ENCODE peak calls at places on chromosomes 7 and 10, in six cellular contexts. T, I, R, H, D and S are unnamed samples.

GRCh38 chr10:78778446-78779338 is 290.1 kb upstream of the ZMIZ1 start:
- DNase-seq in T (no peak), I (no peak), R (no peak), H (peak; percentile 77), D (no peak), S (no peak)

GRCh38 chr10:106136175-106136574 is 1028.3 kb downstream of the SORCS1 start:
- DNase-seq in T (no peak), I (no peak), R (no peak), H (peak; percentile 36), D (no peak), S (no peak)

GRCh38 chr7:134685250-134685649 is 38.6 kb downstream of the BPGM start:
- DNase-seq in T (no peak), I (peak; percentile 57), R (no peak), H (peak; percentile 58), D (no peak), S (peak; percentile 28)

GRCh38 chr7:30920584-30921539 is 9.2 kb downstream of the AQP1 start:
- DNase-seq in T (peak; percentile 30), I (peak; percentile 81), R (no peak), H (peak; percentile 47), D (no peak), S (peak; percentile 75)

GRCh38 chr10:42690449-42691360 is 52.3 kb upstream of the ZNF33B start:
- DNase-seq in T (no peak), I (no peak), R (no peak), H (peak; percentile 34), D (no peak), S (no peak)

GRCh38 chr10:97139651-97140283 is 46.0 kb downstream of the SLIT1 start:
- DNase-seq in T (no peak), I (no peak), R (no peak), H (no peak), D (no peak), S (no peak)

GRCh38 chr7:36228039-36228438 is 75.0 kb downstream of the EEPD1 start:
- DNase-seq in T (no peak), I (no peak), R (no peak), H (no peak), D (no peak), S (no peak)

GRCh38 chr7:79132844-79133451 is 320.5 kb downstream of the MAGI2 start:
- DNase-seq in T (peak; percentile 7), I (no peak), R (no peak), H (peak; percentile 76), D (no peak), S (no peak)

GRCh38 chr7:146510088-146510680 is 393.6 kb downstream of the CNTNAP2 start:
- DNase-seq in T (no peak), I (no peak), R (peak; percentile 58), H (no peak), D (peak; percentile 22), S (no peak)

GRCh38 chr10:102605712-102606111 is 38.6 kb upstream of the TRIM8 start:
- DNase-seq in T (no peak), I (no peak), R (no peak), H (peak; percentile 31), D (no peak), S (peak; percentile 71)

GRCh38 chr10:66639351-66639750 is 286.5 kb upstream of the LRRTM3 start:
- DNase-seq in T (peak; percentile 31), I (no peak), R (no peak), H (peak; percentile 69), D (no peak), S (no peak)

GRCh38 chr10:106955133-106955532 is 209.4 kb downstream of the SORCS1 start:
- DNase-seq in T (no peak), I (no peak), R (no peak), H (no peak), D (no peak), S (no peak)

GRCh38 chr7:83040454-83040853 is 122.2 kb downstream of the PCLO start:
- DNase-seq in T (no peak), I (no peak), R (no peak), H (no peak), D (no peak), S (no peak)

GRCh38 chr7:114820993-114821945 is 100.6 kb upstream of the MDFIC start:
- DNase-seq in T (peak; percentile 76), I (no peak), R (no peak), H (no peak), D (no peak), S (peak; percentile 36)

GRCh38 chr10:44990302-44990655 is 10.4 kb upstream of the ZNF22 start:
- DNase-seq in T (no peak), I (no peak), R (peak; percentile 19), H (no peak), D (no peak), S (no peak)

GRCh38 chr7:140685407-140686087 is 11.0 kb upstream of the NDUFB2 start:
- DNase-seq in T (no peak), I (peak; percentile 56), R (no peak), H (no peak), D (no peak), S (no peak)

GRCh38 chr7:3673524-3673923 is 372.5 kb downstream of the SDK1 start:
- DNase-seq in T (peak; percentile 32), I (peak; percentile 25), R (peak; percentile 32), H (peak; percentile 42), D (peak; percentile 28), S (no peak)

GRCh38 chr7:6433814-6434630 is 13.7 kb downstream of the DAGLB start:
- DNase-seq in T (no peak), I (no peak), R (no peak), H (no peak), D (no peak), S (no peak)

GRCh38 chr10:34580643-34581042 is 234.5 kb downstream of the PARD3 start:
- DNase-seq in T (peak; percentile 43), I (peak; percentile 93), R (no peak), H (peak; percentile 100), D (no peak), S (peak; percentile 56)

GRCh38 chr10:109937460-109937859 is 14.1 kb upstream of the XPNPEP1 start:
- DNase-seq in T (no peak), I (no peak), R (no peak), H (no peak), D (no peak), S (no peak)

GRCh38 chr7:41459183-41459582 is 243.7 kb downstream of the INHBA start:
- DNase-seq in T (no peak), I (no peak), R (no peak), H (no peak), D (no peak), S (no peak)
- H2AFZ ChIP-seq in T (no peak overlapping the region), I (no peak overlapping the region), R (no peak overlapping the region), H (no peak overlapping the region), D (no peak overlapping the region), S (no peak overlapping the region)

GRCh38 chr7:46282155-46282554 is 361.1 kb upstream of the IGFBP3 start:
- DNase-seq in T (no peak), I (peak; percentile 55), R (no peak), H (no peak), D (no peak), S (no peak)
- H3K36me3 ChIP-seq in T (no peaks in the 10 kb centered on the region), I (no peaks in the 10 kb centered on the region), R (no peaks in the 10 kb centered on the region), H (no peaks in the 10 kb centered on the region), D (no peaks in the 10 kb centered on the region), S (no peaks in the 10 kb centered on the region)

DNA sequence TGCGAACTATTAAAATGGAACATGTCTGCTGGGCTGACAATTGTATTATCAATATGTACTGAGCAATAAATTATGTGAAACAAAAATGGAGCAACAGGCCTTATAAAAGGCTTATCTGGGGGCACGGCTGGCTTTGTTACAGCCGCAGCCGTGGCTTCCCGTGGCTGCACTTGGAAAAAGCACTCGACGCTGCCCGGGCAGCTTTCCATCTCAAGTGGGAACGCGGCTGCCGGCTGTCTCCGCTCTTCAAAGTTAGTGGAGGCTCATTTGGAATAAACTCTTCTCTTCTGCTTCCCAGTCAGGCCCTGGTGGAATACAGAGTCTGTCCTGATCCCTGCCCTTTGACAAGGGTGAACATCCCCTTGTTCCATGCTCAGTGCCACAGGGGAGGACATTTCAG is 554.4 kb downstream of the TYW1 start:
- DNase-seq in T (no peak), I (no peak), R (no peak), H (no peak), D (no peak), S (no peak)
- H2AFZ ChIP-seq in T (no peak overlapping the region), I (no peak overlapping the region), R (no peak overlapping the region), H (no peak overlapping the region), D (no peak overlapping the region), S (no peak overlapping the region)

DNA sequence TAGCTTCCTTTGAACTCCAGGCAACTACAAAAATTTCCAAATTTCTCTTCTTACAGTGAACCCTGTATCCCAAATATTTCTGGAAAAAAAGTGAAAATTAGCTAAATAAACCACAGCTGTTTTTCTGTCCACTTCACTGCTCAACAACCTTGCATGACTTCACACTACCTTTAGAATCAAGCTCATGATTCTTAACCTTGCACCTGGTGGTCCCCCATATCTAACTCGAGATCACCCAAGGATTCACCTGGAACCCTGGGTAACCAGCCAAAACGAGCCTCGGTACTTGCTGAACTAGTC is 47.5 kb downstream of the PDLIM1 start:
- DNase-seq in T (no peak), I (no peak), R (no peak), H (no peak), D (no peak), S (no peak)
- H3K36me3 ChIP-seq in T (peaks cover 16% of the 10 kb centered on the region), I (peaks cover 31% of the 10 kb centered on the region), R (no peaks in the 10 kb centered on the region), H (peaks cover 30% of the 10 kb centered on the region), D (no peaks in the 10 kb centered on the region), S (no peaks in the 10 kb centered on the region)

DNA sequence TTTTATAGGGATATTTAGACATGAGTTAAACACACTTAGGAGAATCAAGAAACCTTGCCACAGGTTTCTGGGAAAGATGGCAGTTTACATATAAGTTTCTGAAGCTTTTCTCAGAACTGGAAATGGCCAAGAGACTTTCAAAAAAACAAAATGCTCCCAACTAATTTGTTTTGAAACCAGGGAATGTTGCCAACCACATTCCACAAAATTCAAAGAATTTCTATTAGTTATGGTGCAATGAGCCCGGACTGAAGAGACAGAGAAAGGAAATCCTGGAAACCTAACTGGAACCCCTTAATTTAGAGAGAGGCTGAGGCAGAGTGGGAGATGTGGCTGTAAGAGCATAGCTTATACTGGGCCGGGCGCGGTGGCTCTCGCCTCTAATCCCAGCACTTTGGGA is 128.5 kb downstream of the PTEN start:
- DNase-seq in T (peak; percentile 32), I (no peak), R (no peak), H (no peak), D (no peak), S (no peak)
- H2AFZ ChIP-seq in T (no peak overlapping the region), I (no peak overlapping the region), R (no peak overlapping the region), H (no peak overlapping the region), D (no peak overlapping the region), S (no peak overlapping the region)

GRCh38 chr7:38222481-38223096 is 44.5 kb downstream of the STARD3NL start:
- DNase-seq in T (peak; percentile 72), I (peak; percentile 75), R (peak; percentile 63), H (peak; percentile 79), D (peak; percentile 39), S (peak; percentile 64)

GRCh38 chr7:38224392-38224791 is 46.3 kb downstream of the STARD3NL start:
- DNase-seq in T (no peak), I (no peak), R (no peak), H (no peak), D (no peak), S (peak; percentile 29)

GRCh38 chr7:38223311-38223710 is 45.3 kb downstream of the STARD3NL start:
- DNase-seq in T (no peak), I (no peak), R (no peak), H (no peak), D (no peak), S (no peak)

GRCh38 chr7:38217672-38218071 is 39.6 kb downstream of the STARD3NL start:
- DNase-seq in T (no peak), I (no peak), R (no peak), H (no peak), D (no peak), S (no peak)

DNA sequence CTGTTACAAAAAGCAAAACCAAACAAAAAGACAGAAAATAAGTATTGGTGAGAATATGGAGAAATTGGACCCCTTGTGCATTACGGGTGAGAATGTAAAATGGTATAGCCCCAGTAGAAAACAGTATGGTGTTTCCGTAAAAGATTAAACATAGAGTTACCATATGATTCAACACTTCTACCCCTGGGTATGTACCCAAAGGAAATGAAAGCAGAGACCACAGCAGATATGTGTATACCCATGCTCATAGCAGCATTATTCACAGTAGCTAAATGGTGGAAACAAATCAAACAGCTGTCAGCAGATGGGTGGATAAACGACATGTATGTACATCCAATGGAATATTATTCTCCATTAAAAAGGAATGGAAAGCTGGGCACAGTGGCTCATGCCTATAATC is 42.4 kb downstream of the STARD3NL start:
- DNase-seq in T (no peak), I (no peak), R (no peak), H (no peak), D (no peak), S (no peak)
- H3K36me3 ChIP-seq in T (peaks cover 4% of the 10 kb centered on the region), I (peaks cover 31% of the 10 kb centered on the region), R (peaks cover 24% of the 10 kb centered on the region), H (peaks cover 6% of the 10 kb centered on the region), D (peaks cover 73% of the 10 kb centered on the region), S (peaks cover 20% of the 10 kb centered on the region)